ENCODE peak calls at places on chromosomes 12 and 14, in five cellular contexts. Y is breast epithelium, B is aorta, D is hepatocyte, I is neural progenitor cell. O is an unnamed sample.

GRCh38 chr14:92549853-92550244 is 36.3 kb downstream of the RIN3 start:
- DNase-seq in Y (no peak), B (peak), D (no peak), I (no peak), O (no peak)

GRCh38 chr12:42291680-42292079 is 34.2 kb downstream of the ZCRB1 start:
- DNase-seq in Y (no peak), B (no peak), D (no peak), I (no peak), O (no peak)

GRCh38 chr14:92348154-92348553 is 25.2 kb downstream of the SLC24A4 start:
- DNase-seq in Y (peak), B (no peak), D (peak), I (no peak), O (no peak)

GRCh38 chr12:51622564-51622963 is 31.5 kb downstream of the SCN8A start:
- DNase-seq in Y (no peak), B (no peak), D (no peak), I (no peak), O (no peak)

GRCh38 chr14:104659764-104660523 is 29.5 kb upstream of the INF2 start:
- DNase-seq in Y (no peak), B (no peak), D (no peak), I (no peak), O (no peak)

GRCh38 chr14:31884776-31885379 is 192.2 kb upstream of the ARHGAP5 start:
- DNase-seq in Y (no peak), B (no peak), D (no peak), I (no peak), O (no peak)

GRCh38 chr14:101927859-101928258 is 36.5 kb upstream of the DYNC1H1 start:
- DNase-seq in Y (peak), B (peak), D (peak), I (no peak), O (no peak)

GRCh38 chr12:47757840-47758583 is 668 bp downstream of the RAPGEF3 start:
- DNase-seq in Y (no peak), B (no peak), D (no peak), I (peak), O (no peak)

GRCh38 chr12:131942671-131943070 is 7.1 kb upstream of the EP400 start:
- DNase-seq in Y (no peak), B (no peak), D (no peak), I (no peak), O (no peak)

GRCh38 chr12:54304187-54304810 is 3.5 kb upstream of the NFE2 start:
- DNase-seq in Y (peak), B (peak), D (peak), I (no peak), O (no peak)

GRCh38 chr12:113569841-113570240 is 98.2 kb upstream of the LHX5 start:
- DNase-seq in Y (no peak), B (no peak), D (no peak), I (peak), O (no peak)

GRCh38 chr14:24259282-24260025 is 3.5 kb downstream of the TGM1 start:
- DNase-seq in Y (peak), B (no peak), D (no peak), I (no peak), O (no peak)

GRCh38 chr14:59376691-59377090 is 88.5 kb downstream of the GPR135 start:
- DNase-seq in Y (no peak), B (no peak), D (no peak), I (no peak), O (no peak)
- H3K27ac ChIP-seq in Y (no peak), B (no peak), D (no peak), I (no peak), O (no peak)

GRCh38 chr12:124348659-124349380 is 53.9 kb downstream of the RFLNA start:
- DNase-seq in Y (no peak), B (no peak), D (no peak), I (no peak), O (no peak)

GRCh38 chr12:124345795-124346194 is 50.9 kb downstream of the RFLNA start:
- DNase-seq in Y (no peak), B (no peak), D (no peak), I (no peak), O (no peak)

GRCh38 chr12:124346425-124347168 is 51.7 kb downstream of the RFLNA start:
- DNase-seq in Y (no peak), B (no peak), D (no peak), I (no peak), O (no peak)

GRCh38 chr12:124347805-124348658 is 53.1 kb downstream of the RFLNA start:
- DNase-seq in Y (no peak), B (no peak), D (no peak), I (peak), O (no peak)

GRCh38 chr12:124347335-124347734 is 52.4 kb downstream of the RFLNA start:
- DNase-seq in Y (no peak), B (no peak), D (no peak), I (no peak), O (no peak)
- H3K27ac ChIP-seq in Y (no peak), B (no peak), D (no peak), I (no peak), O (no peak)

GRCh38 chr14:99202516-99202915 is 69.5 kb downstream of the BCL11B start:
- DNase-seq in Y (no peak), B (no peak), D (no peak), I (no peak), O (no peak)
- H3K27ac ChIP-seq in Y (no peak), B (no peak), D (no peak), I (no peak), O (no peak)

GRCh38 chr12:30420561-30420960 is 275.1 kb downstream of the IPO8 start:
- DNase-seq in Y (no peak), B (no peak), D (no peak), I (no peak), O (no peak)
- H3K27ac ChIP-seq in Y (no peak), B (no peak), D (no peak), I (no peak), O (peak)

GRCh38 chr14:63735720-63736119 is 7.9 kb upstream of the SGPP1 start:
- DNase-seq in Y (no peak), B (no peak), D (no peak), I (no peak), O (no peak)
- H3K27ac ChIP-seq in Y (no peak), B (no peak), D (no peak), I (no peak), O (no peak)

GRCh38 chr14:74570696-74571095 is 41.3 kb downstream of the LTBP2 start:
- DNase-seq in Y (no peak), B (peak), D (no peak), I (no peak), O (no peak)
- H3K27ac ChIP-seq in Y (peak), B (peak), D (peak), I (no peak), O (no peak)

GRCh38 chr12:63940295-63940997 is 95.9 kb downstream of the SRGAP1 start:
- DNase-seq in Y (no peak), B (no peak), D (no peak), I (no peak), O (no peak)

GRCh38 chr12:63942464-63943241 is 98.2 kb downstream of the SRGAP1 start:
- DNase-seq in Y (no peak), B (no peak), D (no peak), I (no peak), O (no peak)

GRCh38 chr12:63944586-63945228 is 100.2 kb downstream of the SRGAP1 start:
- DNase-seq in Y (no peak), B (no peak), D (no peak), I (no peak), O (no peak)

GRCh38 chr12:63944036-63944579 is 99.6 kb downstream of the SRGAP1 start:
- DNase-seq in Y (no peak), B (no peak), D (no peak), I (no peak), O (no peak)

GRCh38 chr12:63941879-63942278 is 97.4 kb downstream of the SRGAP1 start:
- DNase-seq in Y (no peak), B (no peak), D (no peak), I (no peak), O (no peak)
- H3K27ac ChIP-seq in Y (no peak), B (no peak), D (no peak), I (no peak), O (peak)

GRCh38 chr14:103404032-103404918 is 19.1 kb downstream of the MARK3 start:
- DNase-seq in Y (no peak), B (no peak), D (peak), I (peak), O (no peak)

GRCh38 chr14:103404920-103405319 is 19.7 kb downstream of the MARK3 start:
- DNase-seq in Y (no peak), B (no peak), D (peak), I (no peak), O (no peak)

GRCh38 chr14:103402700-103403099 is 17.5 kb downstream of the MARK3 start:
- DNase-seq in Y (no peak), B (no peak), D (no peak), I (no peak), O (no peak)

GRCh38 chr14:103408491-103409155 is 23.4 kb downstream of the MARK3 start:
- DNase-seq in Y (no peak), B (no peak), D (peak), I (no peak), O (no peak)
- H3K27ac ChIP-seq in Y (no peak), B (no peak), D (peak), I (no peak), O (no peak)